ENCODE peak calls at places on chromosome 21, in six cellular contexts. J is HCT116, G is neural progenitor cell, V is hepatocyte, I is GM23248, S is OCI-LY7. Y is an unnamed sample.

GRCh38 chr21:44521928-44522752 is 17.9 kb downstream of the KRTAP10-1 start:
- DNase-seq in I (no peak), S (no peak), G (no peak), J (no peak), V (no peak), Y (no peak)

GRCh38 chr21:41802185-41802584 is 35.3 kb upstream of the RIPK4 start:
- DNase-seq in I (no peak), J (no peak), S (no peak), G (no peak), V (no peak), Y (no peak)

GRCh38 chr21:45555557-45556301 is 13.5 kb upstream of the SLC19A1 start:
- DNase-seq in S (peak; percentile 69), J (peak; percentile 88), V (peak; percentile 88), I (peak; percentile 80), G (peak; percentile 92), Y (peak; percentile 96)

GRCh38 chr21:24852610-24853195 is 754.6 kb downstream of the MRPL39 start:
- DNase-seq in J (no peak), V (no peak), G (no peak), I (no peak), S (no peak), Y (no peak)

GRCh38 chr21:41368361-41369104 is 6.7 kb downstream of the MX2 start:
- DNase-seq in V (no peak), S (peak; percentile 52), G (no peak), J (no peak), I (no peak), Y (no peak)

GRCh38 chr21:41927727-41928409 is 25.9 kb downstream of the C2CD2 start:
- DNase-seq in G (no peak), I (no peak), V (no peak), J (no peak), S (peak; percentile 63), Y (peak; percentile 87)

GRCh38 chr21:31892686-31893085 is 19.9 kb downstream of the HUNK start:
- DNase-seq in S (no peak), I (no peak), G (peak; percentile 36), J (no peak), V (no peak), Y (no peak)

GRCh38 chr21:14979264-14979663 is 85.5 kb downstream of the NRIP1 start:
- DNase-seq in I (no peak), S (no peak), V (no peak), G (no peak), J (no peak), Y (no peak)

GRCh38 chr21:41667136-41667535 is 99.7 kb downstream of the RIPK4 start:
- DNase-seq in J (no peak), G (no peak), V (no peak), S (no peak), I (no peak), Y (no peak)

DNA sequence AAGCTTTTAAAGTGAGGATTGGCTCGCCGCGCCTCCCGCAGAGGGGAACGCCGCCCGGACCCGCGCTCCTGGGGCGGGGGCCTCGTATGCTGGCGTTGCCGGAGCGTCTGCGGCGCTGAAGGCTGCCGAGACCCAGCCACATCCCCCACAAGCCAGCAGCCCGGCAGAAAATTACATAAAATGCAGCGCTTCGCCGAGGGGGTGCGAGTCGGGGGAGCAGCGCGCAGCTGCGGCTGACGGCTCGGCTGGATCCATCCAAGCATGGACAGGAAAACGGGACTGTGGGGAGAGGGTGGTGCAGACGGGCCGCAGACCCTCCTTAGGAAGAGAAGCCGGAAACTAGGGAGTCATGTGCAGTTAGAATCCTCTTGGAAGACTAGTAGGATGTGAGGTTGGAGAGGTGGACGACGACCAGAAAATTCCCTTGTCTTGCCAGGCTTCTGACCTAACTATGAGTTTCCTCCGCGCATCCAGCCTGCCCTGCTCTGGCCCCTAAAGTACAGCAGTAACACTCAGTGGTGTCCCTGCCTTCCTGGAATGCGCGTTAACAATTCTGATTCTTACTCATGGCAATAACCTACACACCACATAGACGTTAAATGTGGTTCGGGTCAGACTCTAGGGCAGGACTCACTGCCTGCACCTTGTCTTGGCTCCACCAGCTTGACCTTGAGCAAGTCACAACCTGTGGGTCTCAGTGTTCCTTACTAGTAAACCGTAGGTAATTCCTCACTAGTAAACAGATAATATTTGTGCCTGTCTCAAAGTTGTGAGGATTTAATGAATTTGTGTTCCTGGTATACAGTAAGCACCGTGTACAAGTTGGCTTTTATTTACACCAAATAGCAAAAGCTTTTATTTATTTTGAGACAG is 959 bp upstream of the BRWD1 start:
- DNase-seq in I (peak; percentile 86), S (peak; percentile 73), V (peak; percentile 73), G (no peak), J (no peak), Y (peak; percentile 58)
- TF ChIP-seq EZH2phosphoT487 in I (no peak), S (no peak), V (no peak), G (no peak), J (no peak), Y (no peak)

GRCh38 chr21:17667256-17667655 is 54.6 kb upstream of the BTG3 start:
- DNase-seq in I (no peak), V (peak; percentile 20), S (no peak), J (no peak), G (peak; percentile 22), Y (no peak)
- H2AFZ ChIP-seq in I (no peak overlapping the region), V (no peak overlapping the region), S (no peak overlapping the region), J (no peak overlapping the region), G (peak overlapping the region; percentile 77), Y (no peak overlapping the region)

GRCh38 chr21:36538761-36539160 is 58.8 kb upstream of the CLDN14 start:
- DNase-seq in S (no peak), G (no peak), J (no peak), I (no peak), V (no peak), Y (no peak)

GRCh38 chr21:36535618-36536241 is 55.8 kb upstream of the CLDN14 start:
- DNase-seq in V (no peak), I (no peak), J (no peak), S (peak; percentile 23), G (no peak), Y (peak; percentile 98)

GRCh38 chr21:36533468-36533848 is 53.5 kb upstream of the CLDN14 start:
- DNase-seq in G (no peak), V (no peak), J (no peak), I (no peak), S (no peak), Y (no peak)

GRCh38 chr21:36532769-36533467 is 53.0 kb upstream of the CLDN14 start:
- DNase-seq in S (no peak), J (no peak), G (no peak), I (no peak), V (no peak), Y (no peak)

GRCh38 chr21:36534656-36535055 is 54.7 kb upstream of the CLDN14 start:
- DNase-seq in S (no peak), I (no peak), V (no peak), J (no peak), G (no peak), Y (no peak)
- TF ChIP-seq EZH2phosphoT487 in S (no peak), I (no peak), V (no peak), J (no peak), G (no peak), Y (no peak)

DNA sequence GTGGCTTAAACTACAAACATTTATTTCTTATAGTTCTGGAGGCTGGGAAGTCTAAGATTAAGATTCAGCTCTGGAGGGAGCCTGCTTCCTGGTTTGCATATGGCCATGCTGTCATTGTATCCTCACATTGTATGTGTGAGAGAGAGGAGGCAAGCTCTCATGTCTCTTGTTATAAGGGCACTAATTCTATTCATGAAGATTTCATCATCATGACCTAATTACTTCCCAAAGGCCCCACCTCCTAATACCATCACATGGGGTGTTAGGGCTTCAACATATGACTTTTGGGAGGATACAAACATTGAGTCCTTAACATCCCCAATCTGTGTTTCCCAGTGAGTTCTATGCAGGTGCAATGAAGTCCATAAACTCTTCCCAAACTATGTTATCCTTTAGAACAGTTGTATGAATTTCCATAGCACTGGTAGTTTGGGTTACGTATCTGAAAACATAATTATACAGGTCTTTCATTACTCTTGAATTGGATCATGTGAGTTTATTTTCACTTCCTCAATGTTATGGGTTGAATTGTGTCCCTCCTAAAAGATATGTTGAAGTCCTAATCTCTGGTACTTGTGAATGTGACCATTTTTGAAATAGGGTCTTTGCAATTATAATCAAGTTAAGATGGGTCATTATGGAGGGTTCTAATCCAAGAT is 124.2 kb downstream of the RUNX1 start:
- DNase-seq in J (no peak), G (no peak), V (no peak), S (peak; percentile 29), I (no peak), Y (no peak)
- H2AFZ ChIP-seq in J (no peak overlapping the region), G (no peak overlapping the region), V (no peak overlapping the region), S (no peak overlapping the region), I (no peak overlapping the region), Y (no peak overlapping the region)

GRCh38 chr21:36209626-36210171 is 53.1 kb downstream of the DOP1B start:
- DNase-seq in S (peak; percentile 74), I (peak; percentile 75), G (peak; percentile 61), V (peak; percentile 72), J (peak; percentile 73), Y (peak; percentile 78)
- TF ChIP-seq EZH2phosphoT487 in S (no peak), I (no peak), G (no peak), V (no peak), J (no peak), Y (no peak)

Y was measured in MM.1S.